ENCODE peak calls at places on chromosomes 16 and 17, in eight cellular contexts. H, R, J, B, I, K, P and T are unnamed samples.

GRCh38 chr16:9033125-9033830 is 58.2 kb upstream of the HAPSTR1 start:
- DNase-seq in B (peak; percentile 9), H (no peak), J (peak; percentile 74), R (no peak), P (peak; percentile 8), K (no peak), I (no peak), T (no peak)

GRCh38 chr17:40058865-40059264 is 3.9 kb upstream of the THRA start:
- DNase-seq in J (no peak), B (no peak), H (no peak), K (no peak), I (no peak), P (no peak), R (no peak), T (no peak)

GRCh38 chr16:84947996-84948854 is 63.1 kb downstream of the ZDHHC7 start:
- DNase-seq in B (no peak), R (no peak), H (no peak), P (no peak), K (no peak), I (no peak), J (no peak), T (no peak)

GRCh38 chr16:3091551-3091950 is 7.5 kb downstream of the ZSCAN10 start:
- DNase-seq in I (no peak), R (no peak), B (no peak), J (no peak), K (no peak), H (no peak), P (no peak), T (no peak)

GRCh38 chr16:23566724-23567123 is 9.2 kb downstream of the UBFD1 start:
- DNase-seq in K (no peak), I (no peak), B (no peak), J (no peak), R (no peak), P (no peak), H (no peak), T (no peak)

GRCh38 chr17:45676695-45677094 is 107.4 kb upstream of the CRHR1 start:
- DNase-seq in P (no peak), R (no peak), H (no peak), K (no peak), B (no peak), J (no peak), I (no peak), T (no peak)

GRCh38 chr16:19743816-19744159 is 25.7 kb downstream of the IQCK start:
- DNase-seq in R (no peak), H (no peak), J (no peak), P (no peak), I (no peak), B (no peak), K (no peak), T (no peak)

GRCh38 chr16:16029431-16030011 is 80.1 kb downstream of the ABCC1 start:
- DNase-seq in K (no peak), H (no peak), R (no peak), I (no peak), B (no peak), J (no peak), P (no peak), T (no peak)

GRCh38 chr16:85573696-85574641 is 39.2 kb upstream of the GSE1 start:
- DNase-seq in H (no peak), J (no peak), K (peak; percentile 87), I (no peak), P (peak; percentile 22), R (no peak), B (no peak), T (no peak)

GRCh38 chr17:70320642-70321345 is 151.5 kb downstream of the KCNJ2 start:
- DNase-seq in I (no peak), R (no peak), K (no peak), H (no peak), P (no peak), B (no peak), J (no peak), T (no peak)

GRCh38 chr17:58513391-58513912 is 986 bp downstream of the MTMR4 start:
- DNase-seq in K (no peak), B (no peak), P (no peak), J (no peak), H (peak; percentile 22), I (no peak), R (no peak), T (no peak)

GRCh38 chr17:77615672-77616242 is 342.7 kb upstream of the TNRC6C start:
- DNase-seq in I (no peak), B (no peak), R (no peak), H (no peak), P (no peak), K (no peak), J (no peak), T (no peak)

GRCh38 chr17:16486373-16487250 is 5.4 kb downstream of the LRRC75A start:
- DNase-seq in R (peak; percentile 73), I (peak; percentile 15), P (peak; percentile 48), H (no peak), J (peak; percentile 94), K (peak; percentile 53), B (peak; percentile 95), T (no peak)

GRCh38 chr16:31460582-31461002 is 1.3 kb downstream of the ARMC5 start:
- DNase-seq in K (no peak), R (no peak), J (peak; percentile 74), B (no peak), H (no peak), I (no peak), P (no peak), T (no peak)

GRCh38 chr17:41617136-41617535 is 4.6 kb upstream of the KRT16 start:
- DNase-seq in H (no peak), B (no peak), I (no peak), J (no peak), R (no peak), P (no peak), K (no peak), T (peak; percentile 43)

GRCh38 chr16:1918312-1918889 is at the start of gene HS3ST6:
- DNase-seq in P (no peak), B (no peak), I (no peak), H (no peak), J (no peak), K (no peak), R (no peak), T (no peak)

GRCh38 chr16:73064227-73064995 is 16.5 kb upstream of the ZFHX3 start:
- DNase-seq in J (peak; percentile 44), P (no peak), I (no peak), R (no peak), K (no peak), B (no peak), H (no peak), T (peak; percentile 86)

GRCh38 chr17:64355536-64356303 is 34.9 kb downstream of the PECAM1 start:
- DNase-seq in B (no peak), K (no peak), J (no peak), P (no peak), R (no peak), I (peak; percentile 31), H (no peak), T (no peak)

GRCh38 chr17:6677158-6677831 is 25.7 kb downstream of the C17orf100 start:
- DNase-seq in I (no peak), B (no peak), R (no peak), H (no peak), J (no peak), P (no peak), K (no peak), T (no peak)

GRCh38 chr16:30119428-30119827 is 3.6 kb downstream of the MAPK3 start:
- DNase-seq in R (no peak), J (no peak), K (no peak), B (no peak), I (no peak), P (no peak), H (no peak), T (no peak)

GRCh38 chr16:62639890-62640289 is 603.7 kb upstream of the CDH8 start:
- DNase-seq in K (no peak), B (no peak), J (no peak), H (no peak), R (no peak), P (no peak), I (no peak), T (no peak)

GRCh38 chr16:4111748-4112696 is 4.2 kb downstream of the ADCY9 start:
- DNase-seq in H (no peak), B (no peak), I (no peak), J (no peak), K (no peak), P (no peak), R (no peak), T (no peak)

GRCh38 chr17:7475764-7476422 is 3.5 kb downstream of the ZBTB4 start:
- DNase-seq in B (no peak), R (no peak), J (no peak), K (no peak), I (no peak), H (no peak), P (no peak), T (peak; percentile 81)